ENCODE peak calls at places on chromosomes 1 and 21, in ten cellular contexts. M is HFF-Myc; X is activated T-cell treated with anti-CD3 and anti-CD28 coated beads, Interleukin-2, amount 50 U/mL, for 72 hours; G is T-helper 2 cell; C is NCI-H1105; E is MM.1S; H is EL; Y is stimulated activated CD8-positive, alpha-beta memory T cell treated with anti-CD3 and anti-CD28 coated beads, Interleukin-4, amount 100 ng/mL, for 24 hours; F is NCI-H510A treated with DMSO at 0.1 percent for 48 hours; P is left ventricle myocardium superior. Z is an unnamed sample.

GRCh38 chr1:154324241-154324640 is 1.1 kb upstream of the ATP8B2 start:
- DNase-seq in Y (no peak), H (no peak), E (no peak), M (no peak), C (no peak), F (no peak), P (no peak), G (no peak), X (no peak), Z (no peak)

GRCh38 chr1:172818841-172819527 is 160.1 kb downstream of the FASLG start:
- DNase-seq in F (no peak), G (no peak), Y (peak; percentile 42), H (no peak), X (peak; percentile 51), M (no peak), E (peak; percentile 95), C (no peak), P (no peak), Z (peak; percentile 71)

GRCh38 chr1:11788549-11789053 is 17.2 kb downstream of the MTHFR start:
- DNase-seq in X (no peak), C (no peak), E (no peak), F (no peak), G (no peak), M (no peak), Y (no peak), P (peak; percentile 42), H (no peak), Z (no peak)

GRCh38 chr1:21886486-21887215 is 50.5 kb downstream of the HSPG2 start:
- DNase-seq in Y (no peak), P (no peak), H (no peak), C (no peak), F (no peak), E (no peak), G (no peak), M (no peak), X (no peak), Z (no peak)

GRCh38 chr1:182617734-182618288 is 13.6 kb upstream of the RGS16 start:
- DNase-seq in X (no peak), C (no peak), M (no peak), P (no peak), Y (no peak), G (no peak), H (no peak), E (no peak), F (peak; percentile 56), Z (no peak)

GRCh38 chr1:9442986-9443385 is 96.3 kb upstream of the SLC25A33 start:
- DNase-seq in G (no peak), Y (no peak), P (no peak), X (no peak), C (no peak), E (no peak), H (no peak), F (no peak), M (no peak), Z (no peak)

GRCh38 chr1:213327318-213327667 is 276.3 kb downstream of the RPS6KC1 start:
- DNase-seq in M (peak; percentile 36), E (no peak), Y (no peak), P (no peak), F (no peak), X (no peak), C (no peak), G (no peak), H (peak; percentile 91), Z (no peak)

GRCh38 chr1:168110896-168111545 is 25.7 kb downstream of the GPR161 start:
- DNase-seq in C (no peak), F (no peak), M (no peak), Y (no peak), H (no peak), E (no peak), G (no peak), P (no peak), X (no peak), Z (no peak)

GRCh38 chr1:164914208-164914607 is 355.2 kb downstream of the PBX1 start:
- DNase-seq in G (no peak), P (no peak), C (no peak), M (peak; percentile 5), Y (no peak), X (no peak), E (no peak), F (no peak), H (peak; percentile 10), Z (no peak)

GRCh38 chr1:175857756-175858155 is 114.4 kb upstream of the TNR start:
- DNase-seq in F (no peak), H (no peak), M (no peak), X (no peak), C (no peak), P (no peak), E (no peak), Y (no peak), G (no peak), Z (no peak)

GRCh38 chr1:162753001-162753658 is 37.4 kb upstream of the HSD17B7 start:
- DNase-seq in M (no peak), H (peak; percentile 14), Y (no peak), G (no peak), F (no peak), X (no peak), E (no peak), C (no peak), P (no peak), Z (no peak)

GRCh38 chr1:154176341-154176740 is 15.6 kb downstream of the TPM3 start:
- DNase-seq in M (peak; percentile 64), E (no peak), G (no peak), X (no peak), P (no peak), C (no peak), F (no peak), H (peak; percentile 87), Y (no peak), Z (no peak)

GRCh38 chr1:111030590-111030989 is 66.9 kb upstream of the LRIF1 start:
- DNase-seq in E (peak; percentile 59), P (no peak), C (peak; percentile 22), G (peak; percentile 12), H (peak; percentile 68), F (peak; percentile 81), X (peak; percentile 56), M (peak; percentile 31), Y (peak; percentile 23), Z (peak; percentile 66)

GRCh38 chr1:3275471-3276340 is 178.8 kb upstream of the ARHGEF16 start:
- DNase-seq in C (no peak), Y (no peak), X (no peak), E (no peak), G (no peak), F (no peak), P (peak; percentile 68), M (no peak), H (no peak), Z (no peak)

GRCh38 chr21:46641656-46642055 is 6.2 kb downstream of the PRMT2 start:
- DNase-seq in P (no peak), E (no peak), C (no peak), Y (no peak), H (no peak), M (no peak), G (no peak), F (no peak), X (no peak), Z (no peak)

GRCh38 chr1:41738475-41738874 is 180.2 kb downstream of the HIVEP3 start:
- DNase-seq in G (no peak), F (no peak), E (no peak), M (no peak), X (no peak), Y (no peak), H (no peak), P (no peak), C (no peak), Z (no peak)

GRCh38 chr1:94025383-94026340 is 95.3 kb downstream of the ABCA4 start:
- DNase-seq in C (peak; percentile 41), G (no peak), X (no peak), E (no peak), H (peak; percentile 78), P (no peak), M (no peak), Y (no peak), F (peak; percentile 92), Z (no peak)

GRCh38 chr1:197736689-197737088 is 38.6 kb downstream of the DENND1B start:
- DNase-seq in H (peak; percentile 84), C (no peak), E (no peak), P (no peak), X (no peak), F (no peak), M (no peak), Y (no peak), G (no peak), Z (no peak)

GRCh38 chr1:234603221-234604204 is 6.5 kb downstream of the IRF2BP2 start:
- DNase-seq in E (no peak), Y (no peak), C (no peak), M (no peak), G (no peak), P (no peak), H (peak; percentile 56), F (peak; percentile 90), X (no peak), Z (no peak)

GRCh38 chr1:53634571-53634979 is 104.4 kb downstream of the GLIS1 start:
- DNase-seq in E (no peak), Y (no peak), F (no peak), M (no peak), G (no peak), C (no peak), X (no peak), H (no peak), P (no peak), Z (no peak)

GRCh38 chr1:209707308-209707707 is 2.7 kb downstream of the HSD11B1 start:
- DNase-seq in Y (no peak), P (no peak), H (peak; percentile 29), X (no peak), M (no peak), C (no peak), F (no peak), G (no peak), E (no peak), Z (no peak)

GRCh38 chr1:53826367-53826766 is 11.7 kb downstream of the NDC1 start:
- DNase-seq in Y (no peak), F (no peak), E (no peak), P (no peak), G (no peak), M (peak; percentile 17), C (no peak), H (peak; percentile 20), X (no peak), Z (no peak)

GRCh38 chr1:119482517-119483425 is 24.2 kb upstream of the HSD3B1 start:
- DNase-seq in E (no peak), X (no peak), P (no peak), G (no peak), F (no peak), H (no peak), Y (no peak), M (no peak), C (no peak), Z (no peak)

GRCh38 chr1:225318706-225319575 is 108.9 kb downstream of the LBR start:
- DNase-seq in F (peak; percentile 30), E (peak; percentile 65), C (peak; percentile 42), Y (no peak), G (no peak), H (peak; percentile 43), M (peak; percentile 21), P (no peak), X (peak; percentile 19), Z (no peak)

GRCh38 chr1:17212487-17213121 is 7.7 kb downstream of the PADI1 start:
- DNase-seq in H (peak; percentile 71), F (peak; percentile 44), E (no peak), Y (peak; percentile 65), X (peak; percentile 76), P (peak; percentile 47), C (no peak), M (peak; percentile 55), G (peak; percentile 76), Z (no peak)

GRCh38 chr1:26239936-26240335 is 5.9 kb downstream of the CEP85 start:
- DNase-seq in X (no peak), M (no peak), Y (no peak), F (no peak), P (no peak), G (no peak), C (no peak), E (no peak), H (peak; percentile 45), Z (no peak)

GRCh38 chr1:205271277-205271676 is 43.5 kb downstream of the TMCC2 start:
- DNase-seq in M (no peak), G (no peak), C (no peak), F (no peak), E (no peak), X (no peak), P (peak; percentile 34), H (peak; percentile 60), Y (no peak), Z (no peak)

GRCh38 chr1:248225537-248225936 is 5.7 kb upstream of the OR2M4 start:
- DNase-seq in H (no peak), F (no peak), P (no peak), G (no peak), Y (no peak), M (no peak), C (no peak), E (no peak), X (no peak), Z (no peak)

Z was measured in natural killer cell treated with Interleukin-12 subunit alpha and Interleukin-12 subunit beta and Interleukin-15 and Interleukin-18, amount 100 ng/mL, for 72 hours.